ENCODE peak calls at places on chromosomes 4 and X, in six cellular contexts. R, Z, C, X, H and V are unnamed samples.

GRCh38 chr4:184450045-184450444 is 24.3 kb downstream of the IRF2 start:
- DNase-seq in R (no peak), X (no peak), H (no peak), Z (no peak), C (peak), V (no peak)

GRCh38 chrX:110228453-110228852 is 89.4 kb downstream of the AMMECR1 start:
- DNase-seq in R (no peak), X (no peak), Z (peak), C (no peak), H (no peak), V (no peak)

GRCh38 chrX:10549280-10549679 is 71.1 kb downstream of the MID1 start:
- DNase-seq in H (no peak), Z (no peak), C (no peak), X (no peak), R (no peak), V (no peak)

GRCh38 chrX:13711141-13711540 is 22.2 kb downstream of the RAB9A start:
- DNase-seq in C (no peak), R (no peak), H (no peak), X (no peak), Z (no peak), V (no peak)

GRCh38 chrX:80420147-80420546 is at the start of gene TENT5D:
- DNase-seq in H (no peak), C (no peak), X (no peak), R (no peak), Z (no peak), V (no peak)

GRCh38 chr4:76197001-76197743 is 16.5 kb downstream of the SCARB2 start:
- DNase-seq in R (no peak), C (no peak), H (no peak), Z (no peak), X (no peak), V (no peak)

GRCh38 chrX:155216940-155217450 is 735 bp downstream of the VBP1 start:
- DNase-seq in X (peak), C (peak), R (no peak), Z (no peak), H (no peak), V (no peak)

GRCh38 chr4:56821394-56822263 is at the start of gene SPINK2:
- DNase-seq in R (peak), X (peak), Z (no peak), H (peak), C (no peak), V (no peak)

GRCh38 chr4:107519057-107519456 is 201.0 kb downstream of the PAPSS1 start:
- DNase-seq in H (no peak), Z (no peak), R (no peak), C (peak), X (peak), V (peak)

GRCh38 chr4:73740353-73740778 is at the start of gene CXCL8:
- DNase-seq in C (peak), X (no peak), H (no peak), R (no peak), Z (no peak), V (no peak)

GRCh38 chrX:41785685-41786084 is 61.7 kb downstream of the GPR82 start:
- DNase-seq in Z (no peak), C (no peak), H (no peak), R (no peak), X (no peak), V (no peak)

GRCh38 chr4:88295656-88296055 is 11.3 kb upstream of the PPM1K start:
- DNase-seq in H (no peak), R (no peak), Z (no peak), C (no peak), X (no peak), V (no peak)

GRCh38 chrX:118049713-118050112 is 66.9 kb downstream of the KLHL13 start:
- DNase-seq in R (no peak), X (no peak), H (no peak), C (no peak), Z (no peak), V (no peak)

GRCh38 chr4:38842998-38843397 is 13.6 kb downstream of the TLR6 start:
- DNase-seq in Z (no peak), R (no peak), H (no peak), X (no peak), C (no peak), V (no peak)

GRCh38 chr4:40221744-40222143 is 24.9 kb downstream of the RHOH start:
- DNase-seq in X (no peak), C (no peak), Z (no peak), H (no peak), R (no peak), V (no peak)

GRCh38 chrX:134761788-134762187 is 103.5 kb upstream of the PLAC1 start:
- DNase-seq in H (peak), Z (no peak), X (no peak), C (no peak), R (no peak), V (no peak)

GRCh38 chr4:184544711-184545409 is 70.5 kb upstream of the IRF2 start:
- DNase-seq in R (no peak), Z (no peak), H (no peak), C (no peak), X (no peak), V (no peak)

GRCh38 chr4:78166582-78166981 is 109.5 kb downstream of the FRAS1 start:
- DNase-seq in Z (no peak), H (no peak), C (no peak), R (no peak), X (no peak), V (no peak)

GRCh38 chr4:27278615-27279014 is 418.0 kb downstream of the STIM2 start:
- DNase-seq in R (no peak), Z (no peak), X (peak), C (peak), H (no peak), V (peak)

GRCh38 chrX:39855748-39856129 is 242.0 kb downstream of the BCOR start:
- DNase-seq in C (no peak), R (peak), X (peak), Z (no peak), H (peak), V (no peak)

GRCh38 chr4:105106416-105106815 is 40.3 kb upstream of the TET2 start:
- DNase-seq in Z (no peak), C (peak), X (no peak), H (no peak), R (no peak), V (no peak)

GRCh38 chr4:3708103-3708510 is 58.1 kb upstream of the ADRA2C start:
- DNase-seq in H (no peak), C (peak), R (no peak), X (no peak), Z (peak), V (no peak)

GRCh38 chr4:23060776-23061175 is 368.0 kb downstream of the GBA3 start:
- DNase-seq in R (no peak), C (peak), Z (no peak), H (no peak), X (no peak), V (no peak)

GRCh38 chr4:38822748-38823303 is 18.2 kb upstream of the TLR1 start:
- DNase-seq in H (no peak), X (no peak), Z (no peak), C (no peak), R (no peak), V (no peak)

GRCh38 chr4:118967393-118967792 is 78.7 kb downstream of the SYNPO2 start:
- DNase-seq in Z (no peak), C (no peak), H (no peak), X (no peak), R (no peak), V (no peak)

GRCh38 chr4:152968806-152969394 is 32.8 kb downstream of the FHDC1 start:
- DNase-seq in R (no peak), Z (no peak), C (no peak), H (no peak), X (no peak), V (no peak)

GRCh38 chr4:17646693-17647092 is 32.3 kb downstream of the MED28 start:
- DNase-seq in C (no peak), X (no peak), H (no peak), R (no peak), Z (no peak), V (no peak)

GRCh38 chr4:170529760-170530440 is 440.1 kb upstream of the AADAT start:
- DNase-seq in C (no peak), X (no peak), R (no peak), Z (no peak), H (no peak), V (no peak)

GRCh38 chrX:81890476-81890875 is 688.6 kb downstream of the SH3BGRL start:
- DNase-seq in C (no peak), Z (no peak), H (no peak), X (no peak), R (no peak), V (no peak)

GRCh38 chr4:182448281-182449151 is 205.3 kb downstream of the TENM3 start:
- DNase-seq in C (peak), H (peak), R (no peak), Z (peak), X (peak), V (peak)

GRCh38 chr4:162959056-162959455 is 207.6 kb downstream of the NAF1 start:
- DNase-seq in R (no peak), C (no peak), X (peak), H (no peak), Z (no peak), V (no peak)